ENCODE peak calls at places on chromosome 12, in five cellular contexts. U is IMR-90, I is neuronal stem cell, D is H9, W is mesendoderm. T is an unnamed sample.

GRCh38 chr12:81800298-81801148 is 41.4 kb upstream of the PPFIA2 start:
- DNase-seq in I (no peak), W (peak), D (peak), U (no peak), T (peak)

GRCh38 chr12:81086342-81086741 is 8.5 kb downstream of the ACSS3 start:
- DNase-seq in D (no peak), W (peak), I (no peak), U (no peak), T (no peak)

GRCh38 chr12:1073652-1074051 is 82.6 kb downstream of the ERC1 start:
- DNase-seq in W (peak), I (no peak), D (no peak), U (no peak), T (no peak)

GRCh38 chr12:25835385-25835784 is 123.1 kb upstream of the RASSF8 start:
- DNase-seq in U (no peak), D (no peak), W (peak), I (no peak), T (no peak)

GRCh38 chr12:125403145-125403789 is 338.0 kb downstream of the AACS start:
- DNase-seq in D (peak), I (peak), U (peak), W (peak), T (peak)

GRCh38 chr12:88206636-88207035 is 64.5 kb downstream of the TMTC3 start:
- DNase-seq in U (peak), D (no peak), W (no peak), I (no peak), T (peak)

GRCh38 chr12:104740668-104741067 is 217.4 kb downstream of the SLC41A2 start:
- DNase-seq in W (no peak), U (no peak), I (no peak), D (no peak), T (no peak)

GRCh38 chr12:101287357-101287756 is 7.5 kb downstream of the UTP20 start:
- DNase-seq in I (no peak), W (no peak), U (no peak), D (no peak), T (no peak)

GRCh38 chr12:88662093-88662492 is 81.8 kb upstream of the KITLG start:
- DNase-seq in U (no peak), D (no peak), W (no peak), I (no peak), T (no peak)

GRCh38 chr12:67750528-67751183 is 102.1 kb downstream of the DYRK2 start:
- DNase-seq in U (no peak), D (no peak), I (no peak), W (no peak), T (no peak)

GRCh38 chr12:47808049-47808448 is 11.7 kb downstream of the HDAC7 start:
- DNase-seq in U (peak), W (peak), I (no peak), D (no peak), T (peak)

GRCh38 chr12:69621551-69621950 is 10.8 kb upstream of the LRRC10 start:
- DNase-seq in U (no peak), I (no peak), W (no peak), D (no peak), T (no peak)

GRCh38 chr12:115472852-115473251 is 788.9 kb upstream of the TBX3 start:
- DNase-seq in D (no peak), W (no peak), U (no peak), I (no peak), T (no peak)

GRCh38 chr12:113887906-113888305 is 78.2 kb downstream of the RBM19 start:
- DNase-seq in D (no peak), W (no peak), U (no peak), I (no peak), T (no peak)

GRCh38 chr12:116370004-116370404 is 92.5 kb upstream of the MED13L start:
- DNase-seq in W (peak), U (peak), D (no peak), I (no peak), T (peak)

GRCh38 chr12:109069307-109070231 is 17.2 kb downstream of the USP30 start:
- DNase-seq in D (peak), W (peak), U (no peak), I (peak), T (no peak)
- H2BK15ac ChIP-seq in D (no peak), W (no peak), U (no peak), I (no peak), T (no peak)

GRCh38 chr12:122421815-122422737 is at the start of gene CLIP1:
- DNase-seq in W (peak), I (peak), U (peak), D (peak), T (peak)
- H2AK5ac ChIP-seq in W (no peak), I (peak), U (peak), D (no peak), T (no peak)

GRCh38 chr12:56078931-56079728 is 835 bp upstream of the ERBB3 start:
- DNase-seq in I (peak), D (peak), W (peak), U (peak), T (peak)

GRCh38 chr12:56079729-56080555 is at the start of gene ERBB3:
- DNase-seq in I (peak), W (peak), D (peak), U (peak), T (peak)

GRCh38 chr12:56082382-56082781 is 2.4 kb downstream of the ERBB3 start:
- DNase-seq in I (no peak), W (no peak), D (no peak), U (no peak), T (no peak)

GRCh38 chr12:56081393-56082347 is 1.7 kb downstream of the ERBB3 start:
- DNase-seq in I (no peak), U (no peak), D (no peak), W (peak), T (no peak)

DNA sequence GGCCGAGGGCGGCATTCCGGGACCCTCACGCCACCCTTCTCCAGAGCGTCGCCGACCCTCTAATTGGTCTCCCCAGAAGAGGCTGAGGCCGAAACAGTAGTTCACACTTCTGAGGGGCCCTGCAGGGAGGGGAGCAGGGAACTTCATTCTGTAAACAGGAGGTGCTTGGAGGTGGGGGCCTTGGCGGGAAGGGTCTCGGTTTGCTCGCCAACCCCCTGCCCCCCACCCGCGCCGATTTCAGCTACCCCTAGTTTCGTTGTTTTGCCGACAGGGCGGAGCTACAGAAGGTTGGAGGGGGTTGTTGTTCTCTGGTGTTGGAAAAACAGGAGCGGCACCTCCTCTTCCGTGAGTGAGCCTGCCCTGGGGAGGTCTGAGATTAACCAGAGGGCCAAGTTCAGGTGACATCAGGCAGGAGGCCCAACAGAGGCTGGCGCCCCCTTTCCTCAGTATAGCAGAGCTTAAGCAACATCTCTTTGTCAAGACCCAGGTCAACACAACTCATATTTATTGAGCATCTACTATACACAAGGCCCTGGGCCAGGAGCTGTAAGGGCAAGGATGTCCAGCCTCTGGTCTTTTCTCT is 682 bp downstream of the ERBB3 start:
- DNase-seq in W (peak), U (no peak), I (no peak), D (peak), T (no peak)
- H2BK15ac ChIP-seq in W (no peak), U (no peak), I (peak), D (no peak), T (no peak)

DNA sequence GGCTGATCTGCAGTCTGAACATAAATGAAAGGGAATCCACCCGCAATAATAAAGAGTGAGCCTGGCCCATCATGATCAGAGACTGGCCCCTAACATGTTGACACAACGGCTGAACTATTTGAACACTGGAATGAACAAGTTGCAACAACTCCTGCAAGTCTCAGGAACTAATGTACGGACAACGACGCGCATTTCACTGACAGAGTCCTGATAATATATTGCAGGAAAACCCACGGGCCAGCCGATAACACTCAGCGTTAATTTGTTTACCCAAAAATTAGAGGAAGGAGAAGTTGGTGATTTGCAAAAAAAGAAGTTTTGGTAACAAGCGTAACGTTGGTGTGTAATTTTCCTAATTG is 195.7 kb upstream of the BTG1 start:
- DNase-seq in I (no peak), D (no peak), U (no peak), W (no peak), T (peak)
- H2AK5ac ChIP-seq in I (no peak), D (no peak), U (no peak), W (no peak), T (no peak)

GRCh38 chr12:131827961-131828534 is at the start of gene MMP17:
- DNase-seq in W (peak), I (peak), D (peak), U (peak), T (peak)
- H2BK15ac ChIP-seq in W (no peak), I (peak), D (no peak), U (no peak), T (no peak)

GRCh38 chr12:122123761-122124145 is 45.2 kb downstream of the MLXIP start:
- DNase-seq in I (no peak), U (no peak), D (no peak), W (no peak), T (no peak)
- H2AK5ac ChIP-seq in I (no peak), U (peak), D (no peak), W (no peak), T (no peak)

GRCh38 chr12:111076611-111077451 is 156.5 kb upstream of the MYL2 start:
- DNase-seq in D (no peak), U (no peak), W (no peak), I (no peak), T (no peak)

GRCh38 chr12:111076199-111076598 is 155.8 kb upstream of the MYL2 start:
- DNase-seq in U (no peak), W (no peak), D (no peak), I (no peak), T (no peak)

GRCh38 chr12:111074559-111074958 is 154.2 kb upstream of the MYL2 start:
- DNase-seq in D (no peak), W (no peak), U (no peak), I (no peak), T (no peak)

GRCh38 chr12:111072299-111072698 is 151.9 kb upstream of the MYL2 start:
- DNase-seq in W (no peak), U (no peak), D (no peak), I (no peak), T (no peak)

DNA sequence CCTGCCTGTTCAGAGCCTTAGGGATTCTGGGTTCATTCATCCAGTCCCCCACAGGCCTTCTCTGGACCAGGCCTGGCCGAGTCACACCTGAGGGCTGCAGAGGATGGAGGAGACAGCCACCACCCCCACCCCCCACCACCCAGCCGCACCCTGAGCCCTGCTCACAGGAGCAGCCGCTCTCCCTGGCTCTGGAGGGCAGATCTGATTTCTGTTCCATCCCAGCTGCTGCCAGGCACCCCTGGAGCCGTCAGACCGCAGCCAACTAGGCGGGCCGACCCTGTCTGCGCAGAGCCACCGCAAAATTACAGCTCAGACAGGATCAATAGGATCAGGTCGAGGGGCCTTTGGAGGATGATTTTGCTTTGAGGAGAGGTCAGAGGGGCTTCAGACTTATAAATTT is 154.6 kb upstream of the MYL2 start:
- DNase-seq in I (no peak), U (no peak), D (no peak), W (no peak), T (no peak)
- H2BK15ac ChIP-seq in I (no peak), U (no peak), D (no peak), W (no peak), T (no peak)

GRCh38 chr12:108586306-108586705 is 11.6 kb downstream of the TMEM119 start:
- DNase-seq in D (no peak), U (no peak), I (no peak), W (no peak), T (no peak)
- H2AK5ac ChIP-seq in D (no peak), U (no peak), I (no peak), W (no peak), T (peak)

GRCh38 chr12:120353136-120353535 is 15.8 kb downstream of the MSI1 start:
- DNase-seq in U (no peak), I (no peak), W (no peak), D (no peak), T (no peak)

GRCh38 chr12:120352117-120352516 is 16.8 kb downstream of the MSI1 start:
- DNase-seq in D (no peak), U (peak), W (no peak), I (no peak), T (peak)

GRCh38 chr12:120353556-120354317 is 15.2 kb downstream of the MSI1 start:
- DNase-seq in W (no peak), I (no peak), U (no peak), D (no peak), T (no peak)

GRCh38 chr12:120347766-120348165 is 20.2 kb upstream of the PLA2G1B start:
- DNase-seq in W (no peak), U (no peak), I (no peak), D (no peak), T (no peak)

DNA sequence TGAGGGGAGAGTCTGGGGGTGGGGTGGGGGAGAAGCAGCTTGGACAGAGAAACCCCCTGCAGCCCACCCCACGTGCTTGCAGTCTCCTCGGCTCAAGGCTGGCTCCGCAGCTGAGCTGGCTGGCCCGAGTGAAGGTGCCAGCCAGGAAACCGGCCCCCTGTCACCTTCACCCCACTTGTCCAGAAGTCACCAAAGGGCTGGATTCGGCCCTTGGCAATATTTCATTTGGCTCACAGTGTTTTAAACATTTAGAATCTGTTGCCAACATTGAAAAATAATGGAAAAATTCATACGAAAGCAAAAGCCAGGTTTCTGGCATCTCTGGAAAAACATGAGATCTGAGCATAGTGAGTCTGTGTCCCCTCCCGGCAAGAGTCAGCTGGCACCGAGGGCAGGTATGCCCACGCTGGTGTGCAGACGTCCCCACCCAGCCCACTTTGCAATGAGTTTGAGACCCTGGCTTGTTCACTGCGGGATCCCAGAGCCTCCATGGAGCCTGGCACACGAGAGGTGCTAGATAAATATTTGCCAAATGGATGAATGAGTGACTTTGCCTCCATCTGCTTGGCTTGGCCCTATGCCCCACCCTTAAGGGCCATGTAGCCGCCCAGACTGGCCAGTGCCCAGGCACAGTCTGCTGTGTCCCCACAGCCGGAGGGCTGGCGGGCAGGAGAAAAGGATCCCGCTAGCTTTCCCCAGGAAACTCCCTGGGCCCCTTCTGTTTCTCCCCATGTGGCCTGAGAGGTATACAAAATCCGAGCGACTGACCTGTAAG is 18.2 kb downstream of the MSI1 start:
- DNase-seq in W (no peak), I (no peak), U (no peak), D (no peak), T (no peak)
- H2BK15ac ChIP-seq in W (no peak), I (no peak), U (no peak), D (no peak), T (no peak)

GRCh38 chr12:108363165-108363564 is 24.1 kb upstream of the CMKLR1 start:
- DNase-seq in W (no peak), D (no peak), U (no peak), I (no peak), T (no peak)
- H2AK5ac ChIP-seq in W (peak), D (no peak), U (no peak), I (no peak), T (no peak)

T was measured in mesenchymal stem cell.